ENCODE peak calls at places on chromosomes 6 and 20, in ten cellular contexts. One of them, this sample, is unnamed.

GRCh38 chr6:170034294-170034693 is 256.6 kb downstream of the DLL1 start:
- DNase-seq in fibroblast of the aortic adventitia: no peak
- DNase-seq in LNCaP clone FGC: no peak
- DNase-seq in fibroblast of mammary gland: no peak
- DNase-seq in GM23338: no peak
- DNase-seq in WTC11: peak
- DNase-seq in tibial nerve: no peak
- DNase-seq in HCT116: no peak
- DNase-seq in progenitor cell of endocrine pancreas: no peak
- DNase-seq in adrenal gland: peak
- DNase-seq in this sample: no peak

GRCh38 chr20:39659010-39659409 is 696.9 kb downstream of the DHX35 start:
- DNase-seq in progenitor cell of endocrine pancreas: no peak
- DNase-seq in WTC11: no peak
- DNase-seq in fibroblast of the aortic adventitia: no peak
- DNase-seq in LNCaP clone FGC: no peak
- DNase-seq in fibroblast of mammary gland: no peak
- DNase-seq in GM23338: peak
- DNase-seq in HCT116: no peak
- DNase-seq in tibial nerve: no peak
- DNase-seq in adrenal gland: no peak
- DNase-seq in this sample: no peak

GRCh38 chr6:89007209-89008001 is 44.0 kb upstream of the RNGTT start:
- DNase-seq in fibroblast of mammary gland: no peak
- DNase-seq in progenitor cell of endocrine pancreas: no peak
- DNase-seq in tibial nerve: no peak
- DNase-seq in adrenal gland: no peak
- DNase-seq in LNCaP clone FGC: no peak
- DNase-seq in GM23338: peak
- DNase-seq in WTC11: no peak
- DNase-seq in HCT116: no peak
- DNase-seq in fibroblast of the aortic adventitia: no peak
- DNase-seq in this sample: no peak

GRCh38 chr6:128847481-128848168 is 35.3 kb upstream of the LAMA2 start:
- DNase-seq in GM23338: no peak
- DNase-seq in fibroblast of the aortic adventitia: no peak
- DNase-seq in LNCaP clone FGC: no peak
- DNase-seq in WTC11: no peak
- DNase-seq in fibroblast of mammary gland: no peak
- DNase-seq in HCT116: no peak
- DNase-seq in progenitor cell of endocrine pancreas: no peak
- DNase-seq in tibial nerve: no peak
- DNase-seq in adrenal gland: no peak
- DNase-seq in this sample: no peak

GRCh38 chr20:62953167-62953838 is 794 bp downstream of the SLC17A9 start:
- DNase-seq in fibroblast of mammary gland: no peak
- DNase-seq in adrenal gland: no peak
- DNase-seq in GM23338: no peak
- DNase-seq in tibial nerve: no peak
- DNase-seq in fibroblast of the aortic adventitia: no peak
- DNase-seq in LNCaP clone FGC: no peak
- DNase-seq in progenitor cell of endocrine pancreas: no peak
- DNase-seq in HCT116: no peak
- DNase-seq in WTC11: no peak
- DNase-seq in this sample: no peak

GRCh38 chr20:62063981-62064787 is 1.5 kb downstream of the TAF4 start:
- DNase-seq in WTC11: peak
- DNase-seq in progenitor cell of endocrine pancreas: peak
- DNase-seq in GM23338: peak
- DNase-seq in fibroblast of mammary gland: no peak
- DNase-seq in HCT116: no peak
- DNase-seq in adrenal gland: peak
- DNase-seq in fibroblast of the aortic adventitia: no peak
- DNase-seq in tibial nerve: no peak
- DNase-seq in LNCaP clone FGC: no peak
- DNase-seq in this sample: peak

GRCh38 chr20:34522969-34523871 is 7.0 kb downstream of the DYNLRB1 start:
- DNase-seq in tibial nerve: no peak
- DNase-seq in WTC11: peak
- DNase-seq in fibroblast of the aortic adventitia: peak
- DNase-seq in LNCaP clone FGC: no peak
- DNase-seq in GM23338: peak
- DNase-seq in HCT116: peak
- DNase-seq in adrenal gland: peak
- DNase-seq in fibroblast of mammary gland: peak
- DNase-seq in progenitor cell of endocrine pancreas: peak
- DNase-seq in this sample: peak

GRCh38 chr20:58192567-58192966 is 35.9 kb downstream of the ANKRD60 start:
- DNase-seq in HCT116: no peak
- DNase-seq in WTC11: peak
- DNase-seq in adrenal gland: no peak
- DNase-seq in LNCaP clone FGC: no peak
- DNase-seq in progenitor cell of endocrine pancreas: no peak
- DNase-seq in fibroblast of the aortic adventitia: no peak
- DNase-seq in GM23338: peak
- DNase-seq in fibroblast of mammary gland: no peak
- DNase-seq in tibial nerve: no peak
- DNase-seq in this sample: no peak

GRCh38 chr6:41367700-41368099 is 32.3 kb downstream of the NCR2 start:
- DNase-seq in GM23338: peak
- DNase-seq in progenitor cell of endocrine pancreas: peak
- DNase-seq in WTC11: peak
- DNase-seq in adrenal gland: peak
- DNase-seq in fibroblast of the aortic adventitia: peak
- DNase-seq in HCT116: peak
- DNase-seq in LNCaP clone FGC: peak
- DNase-seq in fibroblast of mammary gland: peak
- DNase-seq in tibial nerve: no peak
- DNase-seq in this sample: no peak

GRCh38 chr20:24684421-24684871 is 215.0 kb downstream of the SYNDIG1 start:
- DNase-seq in LNCaP clone FGC: no peak
- DNase-seq in fibroblast of mammary gland: no peak
- DNase-seq in fibroblast of the aortic adventitia: no peak
- DNase-seq in adrenal gland: no peak
- DNase-seq in tibial nerve: no peak
- DNase-seq in HCT116: no peak
- DNase-seq in WTC11: no peak
- DNase-seq in progenitor cell of endocrine pancreas: no peak
- DNase-seq in GM23338: no peak
- DNase-seq in this sample: no peak

GRCh38 chr6:167906899-167907298 is 80.2 kb downstream of the AFDN start:
- DNase-seq in progenitor cell of endocrine pancreas: no peak
- DNase-seq in fibroblast of the aortic adventitia: peak
- DNase-seq in HCT116: no peak
- DNase-seq in GM23338: peak
- DNase-seq in LNCaP clone FGC: peak
- DNase-seq in adrenal gland: peak
- DNase-seq in WTC11: no peak
- DNase-seq in tibial nerve: no peak
- DNase-seq in fibroblast of mammary gland: no peak
- DNase-seq in this sample: peak

GRCh38 chr6:30707281-30707850 is 9.7 kb downstream of the MDC1 start:
- DNase-seq in tibial nerve: no peak
- DNase-seq in fibroblast of mammary gland: no peak
- DNase-seq in progenitor cell of endocrine pancreas: no peak
- DNase-seq in adrenal gland: no peak
- DNase-seq in GM23338: no peak
- DNase-seq in LNCaP clone FGC: no peak
- DNase-seq in WTC11: no peak
- DNase-seq in fibroblast of the aortic adventitia: no peak
- DNase-seq in HCT116: no peak
- DNase-seq in this sample: no peak

GRCh38 chr6:111358454-111358853 is 124.6 kb downstream of the REV3L start:
- DNase-seq in adrenal gland: no peak
- DNase-seq in progenitor cell of endocrine pancreas: no peak
- DNase-seq in GM23338: no peak
- DNase-seq in tibial nerve: no peak
- DNase-seq in fibroblast of mammary gland: no peak
- DNase-seq in HCT116: no peak
- DNase-seq in WTC11: no peak
- DNase-seq in fibroblast of the aortic adventitia: no peak
- DNase-seq in LNCaP clone FGC: no peak
- DNase-seq in this sample: no peak

GRCh38 chr6:18441253-18441979 is 54.3 kb downstream of the RNF144B start:
- DNase-seq in fibroblast of the aortic adventitia: no peak
- DNase-seq in HCT116: no peak
- DNase-seq in LNCaP clone FGC: peak
- DNase-seq in GM23338: no peak
- DNase-seq in fibroblast of mammary gland: no peak
- DNase-seq in adrenal gland: no peak
- DNase-seq in tibial nerve: no peak
- DNase-seq in progenitor cell of endocrine pancreas: no peak
- DNase-seq in WTC11: no peak
- DNase-seq in this sample: no peak

GRCh38 chr6:148964467-148964866 is 217.6 kb downstream of the UST start:
- DNase-seq in adrenal gland: no peak
- DNase-seq in tibial nerve: no peak
- DNase-seq in fibroblast of the aortic adventitia: no peak
- DNase-seq in GM23338: no peak
- DNase-seq in progenitor cell of endocrine pancreas: no peak
- DNase-seq in HCT116: no peak
- DNase-seq in LNCaP clone FGC: no peak
- DNase-seq in fibroblast of mammary gland: no peak
- DNase-seq in WTC11: no peak
- DNase-seq in this sample: no peak

GRCh38 chr20:51510961-51511360 is 31.6 kb downstream of the NFATC2 start:
- DNase-seq in adrenal gland: no peak
- DNase-seq in progenitor cell of endocrine pancreas: no peak
- DNase-seq in tibial nerve: no peak
- DNase-seq in GM23338: no peak
- DNase-seq in HCT116: no peak
- DNase-seq in fibroblast of mammary gland: no peak
- DNase-seq in fibroblast of the aortic adventitia: peak
- DNase-seq in WTC11: no peak
- DNase-seq in LNCaP clone FGC: no peak
- DNase-seq in this sample: no peak

DNA sequence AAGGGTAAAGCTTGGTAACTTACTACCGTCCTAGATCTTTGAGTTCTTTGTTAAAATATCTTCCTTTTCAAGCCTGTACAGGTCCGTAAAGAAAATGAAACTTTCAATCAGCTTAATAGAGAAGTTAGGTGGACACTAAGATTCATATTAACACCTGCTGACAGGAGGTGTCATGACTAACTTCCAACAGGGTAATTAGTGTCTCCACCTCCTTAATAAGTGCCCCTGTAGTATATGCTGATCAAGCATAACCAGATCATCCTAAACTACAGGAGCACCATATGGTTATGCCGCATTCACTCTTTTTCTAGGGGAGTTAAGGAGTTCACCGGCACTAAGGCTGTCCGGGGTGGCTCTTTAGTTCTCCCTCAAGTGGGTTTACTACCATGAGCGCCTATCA is 23.9 kb upstream of the RALGAPA2 start:
- DNase-seq in LNCaP clone FGC: no peak
- DNase-seq in fibroblast of the aortic adventitia: no peak
- DNase-seq in GM23338: no peak
- DNase-seq in HCT116: no peak
- DNase-seq in adrenal gland: no peak
- DNase-seq in WTC11: no peak
- DNase-seq in tibial nerve: no peak
- DNase-seq in progenitor cell of endocrine pancreas: no peak
- DNase-seq in fibroblast of mammary gland: no peak
- DNase-seq in this sample: no peak
- TF ChIP-seq CTCF in LNCaP clone FGC: no peak
- TF ChIP-seq CTCF in fibroblast of the aortic adventitia: no peak
- TF ChIP-seq CTCF in GM23338: no peak
- TF ChIP-seq CTCF in HCT116: no peak
- TF ChIP-seq CTCF in adrenal gland: no peak
- TF ChIP-seq CTCF in WTC11: no peak
- TF ChIP-seq CTCF in tibial nerve: no peak
- TF ChIP-seq CTCF in progenitor cell of endocrine pancreas: no peak
- TF ChIP-seq CTCF in fibroblast of mammary gland: no peak
- TF ChIP-seq CTCF in this sample: no peak

DNA sequence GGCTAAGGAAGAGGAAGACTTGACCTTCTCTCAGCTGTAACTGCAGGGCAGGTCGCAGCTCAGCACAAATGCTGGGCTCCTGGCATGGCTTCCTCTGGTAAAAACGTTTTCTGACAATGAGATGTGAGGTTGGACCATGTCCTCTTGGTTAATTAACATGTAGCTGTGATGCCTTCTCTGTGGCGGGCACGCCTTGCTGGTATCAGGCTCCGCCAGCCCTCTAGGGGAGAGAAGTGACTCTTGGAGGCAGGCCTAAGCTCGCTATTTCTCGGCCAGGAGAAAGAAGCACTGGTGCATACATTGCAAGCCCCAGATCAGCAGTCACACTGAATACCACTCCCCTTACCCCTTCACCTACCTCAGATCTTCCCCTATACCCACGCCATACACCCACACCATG is 65.0 kb downstream of the QRSL1 start:
- DNase-seq in WTC11: no peak
- DNase-seq in fibroblast of mammary gland: no peak
- DNase-seq in GM23338: no peak
- DNase-seq in fibroblast of the aortic adventitia: no peak
- DNase-seq in LNCaP clone FGC: no peak
- DNase-seq in HCT116: no peak
- DNase-seq in progenitor cell of endocrine pancreas: no peak
- DNase-seq in adrenal gland: no peak
- DNase-seq in tibial nerve: no peak
- DNase-seq in this sample: no peak
- TF ChIP-seq CTCF in WTC11: no peak
- TF ChIP-seq CTCF in fibroblast of mammary gland: no peak
- TF ChIP-seq CTCF in GM23338: no peak
- TF ChIP-seq CTCF in fibroblast of the aortic adventitia: no peak
- TF ChIP-seq CTCF in LNCaP clone FGC: no peak
- TF ChIP-seq CTCF in HCT116: no peak
- TF ChIP-seq CTCF in progenitor cell of endocrine pancreas: no peak
- TF ChIP-seq CTCF in adrenal gland: no peak
- TF ChIP-seq CTCF in tibial nerve: no peak
- TF ChIP-seq CTCF in this sample: no peak

DNA sequence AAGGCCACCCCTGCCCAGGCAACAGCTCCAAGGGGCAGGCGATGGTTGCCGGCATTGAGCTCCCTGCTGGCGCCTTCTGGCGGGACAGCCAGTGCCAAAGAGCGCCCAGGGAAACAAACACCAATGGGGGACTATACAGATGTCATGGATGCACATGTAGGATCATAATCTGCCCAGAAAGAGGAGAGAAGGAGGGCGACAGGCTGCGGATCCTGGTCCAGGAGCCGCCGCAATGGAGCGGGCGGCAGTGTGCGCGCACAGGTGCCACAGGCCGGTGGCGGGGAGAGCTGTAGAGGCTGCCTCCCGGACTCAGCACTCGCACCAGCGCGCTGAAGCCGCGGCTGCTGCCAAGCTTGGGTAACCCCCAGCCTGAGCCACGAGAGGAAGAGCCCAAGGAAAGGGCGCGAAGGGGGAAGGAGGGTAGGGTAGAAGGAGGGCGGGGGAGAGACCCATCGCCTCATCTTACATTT is 418 bp upstream of the FUT9 start:
- DNase-seq in progenitor cell of endocrine pancreas: peak
- DNase-seq in fibroblast of the aortic adventitia: no peak
- DNase-seq in fibroblast of mammary gland: no peak
- DNase-seq in HCT116: no peak
- DNase-seq in LNCaP clone FGC: no peak
- DNase-seq in adrenal gland: no peak
- DNase-seq in GM23338: peak
- DNase-seq in WTC11: no peak
- DNase-seq in tibial nerve: no peak
- DNase-seq in this sample: peak
- TF ChIP-seq CTCF in progenitor cell of endocrine pancreas: peak
- TF ChIP-seq CTCF in fibroblast of the aortic adventitia: no peak
- TF ChIP-seq CTCF in fibroblast of mammary gland: no peak
- TF ChIP-seq CTCF in HCT116: no peak
- TF ChIP-seq CTCF in LNCaP clone FGC: no peak
- TF ChIP-seq CTCF in adrenal gland: no peak
- TF ChIP-seq CTCF in GM23338: no peak
- TF ChIP-seq CTCF in WTC11: no peak
- TF ChIP-seq CTCF in tibial nerve: no peak
- TF ChIP-seq CTCF in this sample: no peak

GRCh38 chr20:13492001-13492480 is 146.7 kb downstream of the TASP1 start:
- DNase-seq in HCT116: no peak
- DNase-seq in fibroblast of mammary gland: peak
- DNase-seq in WTC11: peak
- DNase-seq in LNCaP clone FGC: peak
- DNase-seq in progenitor cell of endocrine pancreas: no peak
- DNase-seq in fibroblast of the aortic adventitia: peak
- DNase-seq in GM23338: peak
- DNase-seq in adrenal gland: no peak
- DNase-seq in tibial nerve: peak
- DNase-seq in this sample: peak
- TF ChIP-seq CTCF in HCT116: no peak
- TF ChIP-seq CTCF in fibroblast of mammary gland: peak
- TF ChIP-seq CTCF in WTC11: no peak
- TF ChIP-seq CTCF in LNCaP clone FGC: no peak
- TF ChIP-seq CTCF in progenitor cell of endocrine pancreas: peak
- TF ChIP-seq CTCF in fibroblast of the aortic adventitia: peak
- TF ChIP-seq CTCF in GM23338: no peak
- TF ChIP-seq CTCF in adrenal gland: peak
- TF ChIP-seq CTCF in tibial nerve: no peak
- TF ChIP-seq CTCF in this sample: peak

This sample was measured in psoas muscle.